ENCODE peak calls at places on chromosomes 4 and X, in four cellular contexts. K is H1, U is fibroblast of the aortic adventitia, M is fibroblast of lung. V is an unnamed sample.

GRCh38 chr4:80798082-80798481 is 232.4 kb upstream of the BMP3 start:
- DNase-seq in K (no peak), U (no peak), M (no peak), V (no peak)

GRCh38 chr4:81215219-81215892 is at the start of gene PRKG2:
- DNase-seq in K (peak; percentile 65), U (no peak), M (peak; percentile 73), V (peak; percentile 37)

GRCh38 chr4:8010618-8011017 is 71.0 kb upstream of the AFAP1 start:
- DNase-seq in K (no peak), U (no peak), M (peak; percentile 62), V (peak; percentile 63)

GRCh38 chrX:121853762-121854613 is 806.6 kb downstream of the GLUD2 start:
- DNase-seq in K (no peak), U (no peak), M (no peak), V (no peak)

GRCh38 chr4:60579335-60579734 is 620.8 kb upstream of the ADGRL3 start:
- DNase-seq in K (no peak), U (no peak), M (no peak), V (no peak)

GRCh38 chrX:71489540-71489939 is 43.4 kb upstream of the OGT start:
- DNase-seq in K (no peak), U (no peak), M (no peak), V (no peak)

GRCh38 chr4:78775278-78776030 is 696 bp upstream of the BMP2K start:
- DNase-seq in K (peak; percentile 88), U (peak; percentile 81), M (peak; percentile 84), V (peak; percentile 90)

GRCh38 chr4:602559-602942 is 22.8 kb upstream of the PDE6B start:
- DNase-seq in K (peak; percentile 99), U (no peak), M (no peak), V (no peak)

GRCh38 chrX:40581333-40581910 is 652 bp downstream of the ATP6AP2 start:
- DNase-seq in K (no peak), U (peak; percentile 15), M (peak; percentile 11), V (peak; percentile 28)

GRCh38 chr4:121656269-121656641 is 40.5 kb downstream of the ANXA5 start:
- DNase-seq in K (no peak), U (peak; percentile 88), M (peak; percentile 88), V (peak; percentile 90)

GRCh38 chr4:153792893-153793227 is 4.0 kb upstream of the SFRP2 start:
- DNase-seq in K (no peak), U (no peak), M (no peak), V (no peak)

GRCh38 chr4:68878048-68878447 is 62.3 kb downstream of the UGT2B10 start:
- DNase-seq in K (no peak), U (no peak), M (no peak), V (no peak)

GRCh38 chr4:124437853-124438495 is 274.6 kb downstream of the ANKRD50 start:
- DNase-seq in K (no peak), U (no peak), M (no peak), V (peak; percentile 17)

GRCh38 chrX:106734827-106735226 is 8.3 kb downstream of the RNF128 start:
- DNase-seq in K (no peak), U (no peak), M (no peak), V (no peak)

GRCh38 chrX:41334866-41335589 is 1.1 kb downstream of the DDX3X start:
- DNase-seq in K (no peak), U (peak; percentile 70), M (peak; percentile 59), V (peak; percentile 53)

GRCh38 chrX:70424801-70425200 is 1.7 kb downstream of the GDPD2 start:
- DNase-seq in K (no peak), U (no peak), M (no peak), V (no peak)

GRCh38 chr4:73617256-73617655 is 3.0 kb downstream of the RASSF6 start:
- DNase-seq in K (no peak), U (no peak), M (no peak), V (no peak)

GRCh38 chr4:101644516-101644915 is 146.0 kb upstream of the BANK1 start:
- DNase-seq in K (no peak), U (no peak), M (no peak), V (no peak)

GRCh38 chr4:101785476-101785875 is 5.1 kb upstream of the BANK1 start:
- DNase-seq in K (no peak), U (peak; percentile 45), M (no peak), V (peak; percentile 54)

GRCh38 chr4:186651624-186652023 is 72.0 kb downstream of the FAT1 start:
- DNase-seq in K (no peak), U (peak; percentile 24), M (peak; percentile 52), V (peak; percentile 41)

GRCh38 chr4:176054942-176055341 is 10.7 kb upstream of the WDR17 start:
- DNase-seq in K (no peak), U (no peak), M (no peak), V (no peak)

GRCh38 chrX:24357101-24357500 is 3.3 kb upstream of the SUPT20HL1 start:
- DNase-seq in K (no peak), U (peak; percentile 28), M (no peak), V (peak; percentile 55)

GRCh38 chrX:105331244-105331643 is 110.8 kb upstream of the TEX13A start:
- DNase-seq in K (no peak), U (peak; percentile 71), M (peak; percentile 87), V (peak; percentile 80)

GRCh38 chr4:81421346-81422218 is 50.1 kb downstream of the RASGEF1B start:
- DNase-seq in K (no peak), U (peak; percentile 61), M (peak; percentile 47), V (peak; percentile 75)

GRCh38 chr4:111326450-111326849 is 703.6 kb upstream of the PITX2 start:
- DNase-seq in K (no peak), U (no peak), M (no peak), V (no peak)

GRCh38 chrX:44462851-44463250 is 79.8 kb downstream of the FUNDC1 start:
- DNase-seq in K (no peak), U (peak; percentile 6), M (peak; percentile 2), V (peak; percentile 4)

GRCh38 chrX:16033336-16033735 is 90.0 kb upstream of the GRPR start:
- DNase-seq in K (no peak), U (peak; percentile 33), M (peak; percentile 71), V (peak; percentile 48)

GRCh38 chrX:14607446-14607845 is 78.1 kb downstream of the GLRA2 start:
- DNase-seq in K (no peak), U (no peak), M (no peak), V (no peak)

GRCh38 chr4:32268949-32269348 is 1548.8 kb downstream of the PCDH7 start:
- DNase-seq in K (no peak), U (peak; percentile 44), M (peak; percentile 28), V (peak; percentile 31)

GRCh38 chr4:128782875-128783614 is 26.5 kb upstream of the JADE1 start:
- DNase-seq in K (no peak), U (peak; percentile 91), M (no peak), V (peak; percentile 78)

GRCh38 chr4:7704091-7704490 is 235.6 kb downstream of the AFAP1 start:
- DNase-seq in K (no peak), U (no peak), M (no peak), V (no peak)

GRCh38 chr4:148214529-148215166 is 227.6 kb downstream of the NR3C2 start:
- DNase-seq in K (no peak), U (peak; percentile 63), M (peak; percentile 54), V (no peak)

GRCh38 chr4:40840255-40840984 is 90.7 kb downstream of the NSUN7 start:
- DNase-seq in K (no peak), U (no peak), M (no peak), V (no peak)

GRCh38 chrX:53631156-53631555 is 55.4 kb downstream of the HUWE1 start:
- DNase-seq in K (no peak), U (peak; percentile 48), M (no peak), V (peak; percentile 5)

GRCh38 chrX:20144491-20144890 is 2.9 kb upstream of the EIF1AX start:
- DNase-seq in K (no peak), U (no peak), M (peak; percentile 21), V (no peak)

GRCh38 chrX:118595501-118596042 is 100.0 kb downstream of the DOCK11 start:
- DNase-seq in K (no peak), U (no peak), M (no peak), V (no peak)

GRCh38 chr4:89161841-89162240 is 50.5 kb downstream of the TIGD2 start:
- DNase-seq in K (no peak), U (peak; percentile 41), M (peak; percentile 12), V (peak; percentile 8)

GRCh38 chr4:36168127-36168898 is 76.0 kb downstream of the ARAP2 start:
- DNase-seq in K (no peak), U (no peak), M (peak; percentile 44), V (peak; percentile 10)

GRCh38 chrX:137031039-137031438 is 2.8 kb downstream of the GPR101 start:
- DNase-seq in K (no peak), U (no peak), M (no peak), V (no peak)
- H3K4me3 ChIP-seq in K (peak overlapping the region; percentile 62), U (no peak overlapping the region), M (no peak overlapping the region), V (no peak overlapping the region)

DNA sequence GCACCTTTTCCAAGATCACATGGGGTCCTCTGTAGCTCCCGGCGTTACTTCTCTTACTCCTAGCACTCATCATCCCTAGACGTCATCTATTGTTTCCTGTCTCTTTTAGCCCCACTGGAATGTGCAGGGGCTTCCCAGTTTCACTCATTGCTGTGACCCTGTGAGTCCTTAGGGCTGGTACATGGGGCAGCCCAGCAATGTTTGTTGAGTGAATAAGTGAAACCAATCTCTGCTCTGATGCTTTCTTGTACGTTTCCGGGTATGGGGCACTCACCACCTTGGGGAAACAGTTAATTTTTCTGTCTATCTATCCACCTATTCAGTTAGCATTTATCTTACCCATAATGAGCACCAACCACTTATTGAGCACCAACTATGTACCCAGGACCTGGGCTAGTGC is 16.1 kb downstream of the MSX1 start:
- DNase-seq in K (no peak), U (no peak), M (no peak), V (no peak)
- TF ChIP-seq CTCF in K (no peak), U (no peak), M (no peak), V (no peak)

GRCh38 chrX:153944140-153944799 is at the start of gene RENBP:
- DNase-seq in K (no peak), U (no peak), M (no peak), V (no peak)
- H3K4me3 ChIP-seq in K (peak within 1 kb of the TSS; percentile 51), U (no peak within 1 kb of the TSS), M (no peak within 1 kb of the TSS), V (no peak within 1 kb of the TSS)

DNA sequence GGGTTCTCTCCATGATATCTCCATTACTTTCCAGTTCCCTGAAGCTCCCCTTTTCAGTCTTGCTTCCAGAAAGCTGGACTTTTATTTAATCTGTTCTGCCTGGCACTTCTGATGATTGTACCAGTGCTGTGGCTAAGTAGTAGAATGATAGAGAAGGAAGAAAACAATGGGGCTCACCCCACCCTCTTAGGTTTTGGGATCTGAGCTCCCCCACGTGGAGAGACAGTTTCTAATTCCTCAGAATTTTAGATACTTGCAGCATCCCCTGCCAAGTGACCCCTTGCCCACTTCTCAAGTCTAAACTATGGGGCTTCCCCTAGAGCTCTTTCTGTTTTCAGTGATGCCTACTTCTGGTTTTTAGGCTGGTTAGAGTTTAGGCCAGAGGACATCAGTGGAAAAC is 73.9 kb downstream of the GC start:
- DNase-seq in K (no peak), U (peak; percentile 27), M (peak; percentile 30), V (peak; percentile 20)
- TF ChIP-seq CTCF in K (peak; percentile 37), U (peak; percentile 1), M (peak; percentile 4), V (no peak)

GRCh38 chr4:159169903-159170302 is 67.0 kb downstream of the RAPGEF2 start:
- DNase-seq in K (no peak), U (no peak), M (no peak), V (no peak)
- H3K4me3 ChIP-seq in K (no peak overlapping the region), U (no peak overlapping the region), M (no peak overlapping the region), V (no peak overlapping the region)

GRCh38 chrX:56802921-56803848 is 74.1 kb downstream of the NBDY start:
- DNase-seq in K (peak; percentile 56), U (peak; percentile 93), M (peak; percentile 50), V (peak; percentile 71)
- TF ChIP-seq CTCF in K (peak; percentile 36), U (peak; percentile 69), M (peak; percentile 43), V (peak; percentile 39)